ENCODE peak calls at places on chromosomes 6 and 20, in nine cellular contexts. I is cardiac muscle cell; E is heart left ventricle; A is upper lobe of right lung; K is sigmoid colon; L is HL-60; F is left ventricle myocardium inferior; G is CD8-positive, alpha-beta T cell; P is GM23338. M is an unnamed sample.

GRCh38 chr20:20561172-20561571 is 151.3 kb downstream of the RALGAPA2 start:
- DNase-seq in I (no peak), E (no peak), A (no peak), K (no peak), L (no peak), F (no peak), G (no peak), P (peak), M (no peak)

GRCh38 chr6:154868143-154868594 is 126.9 kb upstream of the TIAM2 start:
- DNase-seq in I (peak), E (no peak), A (no peak), K (no peak), L (no peak), F (no peak), G (no peak), P (peak), M (peak)

GRCh38 chr6:158218467-158218866 is 50.3 kb downstream of the GTF2H5 start:
- DNase-seq in I (no peak), E (no peak), A (no peak), K (no peak), L (no peak), F (no peak), G (no peak), P (no peak), M (no peak)

GRCh38 chr20:50304883-50305635 is 114.4 kb downstream of the CEBPB start:
- DNase-seq in I (peak), E (peak), A (peak), K (peak), L (no peak), F (peak), G (no peak), P (no peak), M (no peak)

GRCh38 chr20:25360631-25361286 is 29.9 kb downstream of the ABHD12 start:
- DNase-seq in I (peak), E (no peak), A (no peak), K (no peak), L (peak), F (no peak), G (no peak), P (no peak), M (peak)

GRCh38 chr20:38751360-38751976 is 3.2 kb downstream of the ACTR5 start:
- DNase-seq in I (peak), E (no peak), A (no peak), K (no peak), L (no peak), F (no peak), G (peak), P (peak), M (no peak)

GRCh38 chr20:59814835-59815340 is 118.5 kb downstream of the SYCP2 start:
- DNase-seq in I (no peak), E (no peak), A (no peak), K (no peak), L (no peak), F (no peak), G (no peak), P (no peak), M (no peak)

GRCh38 chr20:58006346-58007316 is 221.8 kb downstream of the ANKRD60 start:
- DNase-seq in I (no peak), E (no peak), A (no peak), K (no peak), L (no peak), F (no peak), G (no peak), P (no peak), M (no peak)

GRCh38 chr6:34147906-34148701 is 2.2 kb upstream of the GRM4 start:
- DNase-seq in I (no peak), E (no peak), A (peak), K (peak), L (no peak), F (no peak), G (no peak), P (no peak), M (peak)

GRCh38 chr6:90414352-90414751 is 117.7 kb upstream of the BACH2 start:
- DNase-seq in I (no peak), E (no peak), A (no peak), K (no peak), L (no peak), F (no peak), G (no peak), P (no peak), M (no peak)

GRCh38 chr6:90413867-90414266 is 117.2 kb upstream of the BACH2 start:
- DNase-seq in I (peak), E (peak), A (no peak), K (no peak), L (no peak), F (no peak), G (peak), P (peak), M (no peak)

GRCh38 chr6:90413396-90413795 is 116.8 kb upstream of the BACH2 start:
- DNase-seq in I (no peak), E (no peak), A (no peak), K (no peak), L (no peak), F (no peak), G (no peak), P (peak), M (no peak)

GRCh38 chr6:90411292-90411781 is 114.7 kb upstream of the BACH2 start:
- DNase-seq in I (no peak), E (no peak), A (no peak), K (no peak), L (no peak), F (no peak), G (peak), P (peak), M (no peak)

GRCh38 chr6:90412538-90413369 is 116.1 kb upstream of the BACH2 start:
- DNase-seq in I (no peak), E (no peak), A (no peak), K (no peak), L (no peak), F (no peak), G (no peak), P (no peak), M (no peak)
- H3K27ac ChIP-seq in I (no peak), E (no peak), A (no peak), K (no peak), L (no peak), F (no peak), G (no peak), P (no peak), M (no peak)

DNA sequence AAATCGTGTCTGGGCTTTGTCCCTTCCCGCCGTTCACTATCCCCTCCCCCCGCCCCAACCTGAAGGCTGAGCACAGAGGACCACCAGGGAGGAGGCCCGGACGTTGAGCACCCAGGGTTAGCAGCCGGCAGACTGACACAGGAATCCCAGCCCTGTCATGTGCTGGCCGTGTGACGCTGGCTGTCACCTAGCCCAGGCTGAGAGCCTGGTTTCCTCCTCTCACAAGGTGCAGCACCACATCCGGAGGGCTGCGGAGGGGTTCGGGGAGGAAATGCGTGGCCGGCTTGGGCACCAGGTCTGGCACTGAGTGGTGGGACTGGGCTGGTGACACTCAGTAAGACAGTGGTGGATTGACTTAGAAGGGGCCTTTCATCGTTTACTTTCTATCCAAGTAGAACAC is 4.6 kb upstream of the LSM14B start:
- DNase-seq in I (no peak), E (peak), A (no peak), K (no peak), L (no peak), F (peak), G (peak), P (no peak), M (no peak)
- H3K4me3 ChIP-seq in I (no peak), E (no peak), A (no peak), K (no peak), L (no peak), F (peak), G (no peak), P (no peak), M (no peak)

GRCh38 chr6:131997450-131998153 is 46.4 kb upstream of the CCN2 start:
- DNase-seq in I (no peak), E (no peak), A (no peak), K (no peak), L (no peak), F (no peak), G (no peak), P (no peak), M (no peak)
- H3K27ac ChIP-seq in I (no peak), E (peak), A (no peak), K (no peak), L (no peak), F (peak), G (no peak), P (no peak), M (no peak)

GRCh38 chr20:51412333-51412761 is 130.2 kb downstream of the NFATC2 start:
- DNase-seq in I (peak), E (peak), A (no peak), K (peak), L (no peak), F (peak), G (no peak), P (no peak), M (peak)
- H3K4me3 ChIP-seq in I (no peak), E (no peak), A (no peak), K (no peak), L (no peak), F (peak), G (no peak), P (no peak), M (no peak)

GRCh38 chr6:131840936-131841583 is 33.2 kb downstream of the ENPP1 start:
- DNase-seq in I (no peak), E (no peak), A (no peak), K (no peak), L (no peak), F (no peak), G (no peak), P (no peak), M (no peak)

GRCh38 chr6:131844243-131844841 is 36.5 kb downstream of the ENPP1 start:
- DNase-seq in I (peak), E (no peak), A (no peak), K (no peak), L (no peak), F (no peak), G (no peak), P (no peak), M (no peak)

GRCh38 chr6:131843768-131844167 is 35.9 kb downstream of the ENPP1 start:
- DNase-seq in I (no peak), E (no peak), A (no peak), K (no peak), L (no peak), F (no peak), G (no peak), P (no peak), M (no peak)

GRCh38 chr6:131840441-131840840 is 32.6 kb downstream of the ENPP1 start:
- DNase-seq in I (no peak), E (no peak), A (no peak), K (no peak), L (no peak), F (no peak), G (no peak), P (no peak), M (peak)

GRCh38 chr6:131839388-131839787 is 31.6 kb downstream of the ENPP1 start:
- DNase-seq in I (no peak), E (no peak), A (no peak), K (no peak), L (no peak), F (no peak), G (no peak), P (no peak), M (no peak)
- H3K27ac ChIP-seq in I (no peak), E (no peak), A (no peak), K (no peak), L (no peak), F (no peak), G (no peak), P (no peak), M (peak)

GRCh38 chr6:163190786-163191185 is 223.7 kb upstream of the QKI start:
- DNase-seq in I (no peak), E (no peak), A (no peak), K (no peak), L (no peak), F (no peak), G (no peak), P (no peak), M (no peak)
- H3K4me3 ChIP-seq in I (no peak), E (no peak), A (no peak), K (no peak), L (no peak), F (no peak), G (no peak), P (no peak), M (no peak)

DNA sequence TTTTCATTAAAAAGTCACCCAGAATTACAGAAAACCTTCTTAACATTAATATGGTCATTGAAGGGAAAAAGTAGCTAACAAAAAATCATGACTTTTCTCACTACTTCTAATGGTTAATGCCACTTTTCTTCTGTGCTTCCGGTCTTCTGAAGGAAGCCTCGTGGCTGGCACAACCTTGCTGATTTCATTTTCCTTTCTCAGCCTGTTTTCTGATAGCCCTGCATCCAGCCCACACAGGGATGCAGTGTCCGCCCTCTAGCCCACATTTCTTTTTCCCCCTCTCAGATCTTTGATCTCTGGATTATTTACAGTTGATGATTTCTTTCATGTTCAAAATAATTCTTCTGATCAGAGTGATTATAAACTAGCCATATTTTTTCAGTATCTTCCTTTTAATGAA is 655.4 kb upstream of the EPHA7 start:
- DNase-seq in I (no peak), E (no peak), A (no peak), K (no peak), L (no peak), F (no peak), G (no peak), P (peak), M (no peak)
- H3K27ac ChIP-seq in I (no peak), E (no peak), A (no peak), K (no peak), L (no peak), F (no peak), G (no peak), P (peak), M (no peak)

GRCh38 chr6:29014729-29015608 is 9.9 kb upstream of the ZNF311 start:
- DNase-seq in I (peak), E (no peak), A (no peak), K (no peak), L (no peak), F (no peak), G (peak), P (peak), M (no peak)
- H3K4me3 ChIP-seq in I (no peak), E (no peak), A (no peak), K (peak), L (no peak), F (no peak), G (no peak), P (no peak), M (no peak)

DNA sequence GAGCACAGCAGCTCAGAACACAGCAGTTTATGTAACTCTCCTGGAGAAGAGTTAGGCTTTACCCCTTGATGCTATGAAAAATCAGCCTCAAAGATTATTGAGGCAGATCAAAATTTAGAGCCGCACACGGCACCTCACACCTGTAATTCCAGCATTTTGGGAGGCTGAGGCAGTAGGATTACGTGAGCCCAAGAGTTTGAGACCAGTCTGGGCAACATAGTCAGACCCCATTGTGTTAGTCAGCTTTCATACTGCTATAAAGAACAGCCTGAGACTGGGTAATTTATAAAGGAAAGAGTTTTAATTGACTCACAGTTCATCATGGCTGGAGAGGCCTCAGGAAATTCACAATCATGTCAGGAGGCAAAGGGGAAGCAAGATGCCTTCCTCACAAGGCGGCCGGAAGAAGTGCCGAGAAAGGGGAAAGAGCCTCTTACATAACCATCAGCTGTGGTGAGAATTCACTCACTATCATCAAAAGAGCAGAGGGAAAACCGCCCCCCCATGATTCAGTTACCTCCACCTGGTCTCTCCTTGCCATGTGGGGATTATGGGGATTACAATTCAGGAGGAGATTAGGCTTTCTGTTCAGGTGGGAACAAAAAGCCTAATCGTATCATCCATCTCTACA is 87.7 kb downstream of the SGK1 start:
- DNase-seq in I (no peak), E (peak), A (no peak), K (no peak), L (peak), F (peak), G (no peak), P (peak), M (no peak)
- H3K27ac ChIP-seq in I (no peak), E (no peak), A (peak), K (no peak), L (peak), F (no peak), G (no peak), P (peak), M (no peak)